ENCODE peak calls at places on chromosomes 6 and 20, in seven cellular contexts. E is H1, L is IMR-90, R is mesenchymal stem cell, W is mesendoderm, H is neuronal stem cell, X is trophoblast cell. J is an unnamed sample.

GRCh38 chr6:125668071-125668470 is 81.4 kb upstream of the HEY2 start:
- DNase-seq in E (no peak), H (no peak), X (no peak), L (no peak), W (no peak), R (no peak), J (no peak)

GRCh38 chr6:155985660-155986138 is 530.1 kb upstream of the NOX3 start:
- DNase-seq in H (no peak), X (no peak), E (no peak), R (no peak), L (no peak), W (no peak), J (no peak)

GRCh38 chr20:46787986-46788762 is 78.7 kb downstream of the SLC2A10 start:
- DNase-seq in R (no peak), X (no peak), L (no peak), W (no peak), E (no peak), H (no peak), J (no peak)

GRCh38 chr6:166005401-166005845 is 162.2 kb downstream of the TBXT start:
- DNase-seq in E (no peak), X (peak), L (peak), W (no peak), H (no peak), R (peak), J (no peak)

GRCh38 chr6:118899948-118900347 is 6.0 kb downstream of the ASF1A start:
- DNase-seq in L (no peak), E (no peak), W (no peak), H (no peak), R (no peak), X (no peak), J (no peak)

GRCh38 chr20:42018979-42019378 is 400.8 kb upstream of the CHD6 start:
- DNase-seq in X (peak), R (no peak), L (no peak), W (peak), E (no peak), H (no peak), J (peak)

GRCh38 chr20:45010399-45010828 is 44.1 kb downstream of the STK4 start:
- DNase-seq in W (no peak), H (no peak), E (no peak), L (peak), X (no peak), R (peak), J (no peak)

GRCh38 chr20:37344506-37345338 is 1.2 kb upstream of the SRC start:
- DNase-seq in H (no peak), X (peak), L (no peak), R (no peak), E (no peak), W (peak), J (peak)

GRCh38 chr20:14494355-14494754 is 156.9 kb upstream of the FLRT3 start:
- DNase-seq in R (no peak), E (no peak), W (no peak), X (no peak), H (no peak), L (no peak), J (no peak)

GRCh38 chr6:41591859-41592502 is 45.8 kb downstream of the FOXP4 start:
- DNase-seq in L (peak), E (no peak), X (peak), W (peak), R (peak), H (peak), J (peak)

GRCh38 chr6:26216886-26217713 is 129.9 kb downstream of the HFE start:
- DNase-seq in R (peak), W (peak), L (peak), E (no peak), X (peak), H (peak), J (peak)

GRCh38 chr20:8043687-8044278 is 24.2 kb upstream of the TMX4 start:
- DNase-seq in X (peak), L (peak), R (peak), H (peak), E (no peak), W (peak), J (no peak)

GRCh38 chr6:152648090-152648489 is 10.9 kb upstream of the SYNE1 start:
- DNase-seq in L (peak), H (no peak), R (no peak), W (no peak), E (no peak), X (no peak), J (no peak)

GRCh38 chr20:48463916-48464315 is 363.9 kb downstream of the PREX1 start:
- DNase-seq in W (peak), R (peak), X (peak), L (peak), E (no peak), H (no peak), J (no peak)

GRCh38 chr6:168500519-168500918 is 59.5 kb downstream of the SMOC2 start:
- DNase-seq in E (no peak), H (no peak), W (no peak), L (no peak), R (no peak), X (no peak), J (no peak)

GRCh38 chr20:62822788-62823651 is 6.2 kb downstream of the COL9A3 start:
- DNase-seq in E (no peak), L (peak), W (peak), R (no peak), X (peak), H (no peak), J (peak)

GRCh38 chr6:78954740-78955139 is 87.4 kb downstream of the IRAK1BP1 start:
- DNase-seq in W (no peak), E (no peak), H (no peak), R (no peak), X (no peak), L (no peak), J (no peak)

GRCh38 chr6:34953084-34954025 is 64.3 kb downstream of the ANKS1A start:
- DNase-seq in R (peak), H (no peak), W (peak), L (peak), E (no peak), X (peak), J (no peak)

GRCh38 chr6:165732696-165733486 is 69.8 kb upstream of the PDE10A start:
- DNase-seq in W (no peak), H (no peak), X (peak), E (no peak), L (no peak), R (no peak), J (no peak)

GRCh38 chr6:36650848-36651247 is 27.7 kb upstream of the CDKN1A start:
- DNase-seq in H (no peak), R (no peak), X (no peak), E (no peak), W (peak), L (no peak), J (no peak)

GRCh38 chr6:112282217-112282616 is 27.9 kb upstream of the LAMA4 start:
- DNase-seq in R (peak), L (peak), H (no peak), E (no peak), W (peak), X (peak), J (no peak)

GRCh38 chr6:156790711-156791110 is 13.5 kb downstream of the ARID1B start:
- DNase-seq in W (no peak), R (no peak), X (no peak), H (no peak), L (no peak), E (no peak), J (no peak)

GRCh38 chr6:89950879-89951391 is 56.7 kb downstream of the GJA10 start:
- DNase-seq in W (no peak), R (no peak), E (no peak), H (no peak), X (peak), L (no peak), J (no peak)

GRCh38 chr6:157830354-157831017 is 7.4 kb downstream of the SNX9 start:
- DNase-seq in W (no peak), X (no peak), E (no peak), L (no peak), H (no peak), R (no peak), J (no peak)

GRCh38 chr6:168190646-168191443 is 111.8 kb upstream of the FRMD1 start:
- DNase-seq in L (no peak), X (no peak), E (no peak), H (no peak), R (no peak), W (no peak), J (peak)

GRCh38 chr6:135274561-135275293 is 93.6 kb downstream of the MYB start:
- DNase-seq in L (peak), E (no peak), H (no peak), R (peak), W (no peak), X (no peak), J (no peak)

GRCh38 chr6:6008648-6009421 is 2.1 kb upstream of the NRN1 start:
- DNase-seq in X (peak), H (peak), W (peak), E (no peak), L (no peak), R (no peak), J (peak)

GRCh38 chr6:136501081-136501480 is 49.1 kb downstream of the MAP7 start:
- DNase-seq in W (peak), E (no peak), H (no peak), L (no peak), R (no peak), X (no peak), J (no peak)

GRCh38 chr6:44041461-44042260 is 85.6 kb downstream of the MRPL14 start:
- DNase-seq in E (peak), L (peak), W (peak), R (peak), X (peak), H (peak), J (peak)

GRCh38 chr6:136728976-136729515 is 63.2 kb downstream of the MAP3K5 start:
- DNase-seq in L (no peak), X (no peak), H (no peak), E (no peak), W (no peak), R (peak), J (no peak)

GRCh38 chr6:100599088-100599770 is 134.5 kb upstream of the SIM1 start:
- DNase-seq in L (no peak), X (no peak), R (no peak), H (no peak), E (no peak), W (no peak), J (no peak)

GRCh38 chr6:160347259-160348208 is 644 bp upstream of the SLC22A3 start:
- DNase-seq in W (peak), R (no peak), X (no peak), L (no peak), H (peak), E (no peak), J (peak)

GRCh38 chr20:24382775-24383174 is 86.7 kb upstream of the SYNDIG1 start:
- DNase-seq in E (no peak), H (no peak), L (no peak), R (no peak), W (no peak), X (no peak), J (peak)

GRCh38 chr6:31308050-31308844 is 36.4 kb upstream of the HLA-C start:
- DNase-seq in L (no peak), E (peak), X (peak), W (peak), H (no peak), R (no peak), J (peak)

GRCh38 chr20:57622579-57623381 is 2.6 kb upstream of the ZBP1 start:
- DNase-seq in H (peak), L (peak), W (peak), X (peak), R (no peak), E (peak), J (peak)

GRCh38 chr6:115712562-115712961 is 348.1 kb downstream of the FRK start:
- DNase-seq in E (no peak), L (no peak), W (no peak), R (no peak), X (no peak), H (no peak), J (no peak)

GRCh38 chr20:63940472-63941266 is 15.5 kb downstream of the UCKL1 start:
- DNase-seq in E (no peak), L (no peak), W (no peak), X (no peak), R (no peak), H (no peak), J (peak)
- H3K4ac ChIP-seq in E (no peak), L (no peak), W (no peak), X (no peak), R (no peak), H (no peak), J (no peak)

GRCh38 chr6:14085176-14085787 is 32.3 kb upstream of the CD83 start:
- DNase-seq in R (no peak), H (no peak), X (peak), E (no peak), L (no peak), W (no peak), J (no peak)
- H3K4ac ChIP-seq in R (no peak), H (no peak), X (no peak), E (no peak), L (no peak), W (no peak), J (no peak)

DNA sequence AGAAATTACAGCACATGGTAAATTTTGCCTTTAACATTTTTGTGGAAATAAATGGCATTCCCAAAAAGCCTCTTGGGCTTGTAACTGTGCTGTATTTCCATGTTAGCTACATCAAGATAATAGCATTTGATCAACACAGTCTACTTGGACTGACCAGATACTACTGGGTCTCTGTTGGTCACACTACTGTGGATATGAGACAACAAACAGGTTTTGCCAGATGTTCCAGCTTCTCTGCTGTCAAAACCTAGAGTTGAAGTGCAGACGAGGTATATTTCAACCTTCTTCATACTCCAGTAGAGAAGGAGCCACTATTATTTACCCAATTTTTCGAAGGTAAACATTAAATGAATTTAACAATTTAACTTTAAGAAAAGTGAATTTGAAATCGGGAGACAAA is 284.7 kb upstream of the CITED2 start:
- DNase-seq in E (no peak), X (peak), L (no peak), W (no peak), R (no peak), H (no peak), J (no peak)
- H3K4ac ChIP-seq in E (no peak), X (no peak), L (no peak), W (no peak), R (no peak), H (no peak), J (no peak)

GRCh38 chr6:45541934-45542333 is 164.2 kb upstream of the SUPT3H start:
- DNase-seq in E (no peak), H (no peak), X (no peak), W (peak), R (no peak), L (no peak), J (no peak)
- H3K4ac ChIP-seq in E (no peak), H (no peak), X (no peak), W (no peak), R (no peak), L (peak), J (no peak)

GRCh38 chr6:85008311-85009015 is 244.1 kb upstream of the TBX18 start:
- DNase-seq in E (no peak), L (peak), W (peak), X (no peak), H (no peak), R (peak), J (no peak)
- H3K4ac ChIP-seq in E (no peak), L (no peak), W (no peak), X (no peak), H (no peak), R (no peak), J (no peak)

GRCh38 chr6:113588646-113589045 is 268.5 kb upstream of the MARCKS start:
- DNase-seq in W (no peak), R (no peak), X (no peak), E (no peak), H (no peak), L (no peak), J (no peak)

GRCh38 chr6:113584767-113585166 is 272.4 kb upstream of the MARCKS start:
- DNase-seq in E (no peak), W (no peak), H (peak), X (no peak), L (no peak), R (peak), J (no peak)

GRCh38 chr6:113585246-113585645 is 271.9 kb upstream of the MARCKS start:
- DNase-seq in X (no peak), R (no peak), H (no peak), L (no peak), E (no peak), W (no peak), J (no peak)

GRCh38 chr6:113586413-113586812 is 270.7 kb upstream of the MARCKS start:
- DNase-seq in W (no peak), E (no peak), R (peak), X (no peak), H (no peak), L (peak), J (no peak)

GRCh38 chr6:113586966-113587699 is 270.0 kb upstream of the MARCKS start:
- DNase-seq in E (peak), H (peak), L (no peak), R (no peak), W (peak), X (no peak), J (peak)
- H3K4ac ChIP-seq in E (no peak), H (no peak), L (no peak), R (no peak), W (no peak), X (no peak), J (no peak)

J was measured in H9.